ENCODE peak calls at places on chromosomes 5 and 9, in ten cellular contexts. U, P, H, E, I, N, V, Z, F and D are unnamed samples.

GRCh38 chr9:87180846-87181245 is 233.5 kb upstream of the GAS1 start:
- DNase-seq in F (no peak), Z (no peak), H (no peak), U (no peak), N (no peak), P (no peak), I (no peak), E (no peak), V (no peak), D (no peak)

GRCh38 chr5:143106175-143106574 is 297.3 kb downstream of the NR3C1 start:
- DNase-seq in I (no peak), E (no peak), N (no peak), F (no peak), Z (peak), P (peak), V (no peak), U (no peak), H (peak), D (no peak)

GRCh38 chr9:138017200-138017599 is 139.6 kb downstream of the CACNA1B start:
- DNase-seq in I (no peak), E (no peak), P (no peak), V (no peak), N (peak), U (no peak), Z (no peak), H (no peak), F (no peak), D (no peak)

GRCh38 chr9:35829764-35830096 is 702 bp downstream of the TMEM8B start:
- DNase-seq in P (no peak), E (no peak), F (no peak), V (no peak), H (no peak), I (no peak), N (no peak), Z (no peak), U (no peak), D (no peak)

GRCh38 chr5:67297802-67298532 is 101.4 kb upstream of the CD180 start:
- DNase-seq in Z (no peak), N (no peak), P (no peak), E (no peak), F (no peak), H (no peak), V (no peak), U (no peak), I (no peak), D (no peak)

GRCh38 chr5:53739111-53739510 is 178.7 kb downstream of the NDUFS4 start:
- DNase-seq in Z (no peak), N (no peak), U (no peak), V (no peak), E (no peak), H (peak), F (no peak), I (no peak), P (no peak), D (no peak)

GRCh38 chr9:84166828-84167400 is 173.6 kb downstream of the SLC28A3 start:
- DNase-seq in N (no peak), P (no peak), I (no peak), Z (no peak), E (no peak), V (no peak), U (no peak), F (no peak), H (no peak), D (no peak)

GRCh38 chr9:3331801-3332200 is 194.0 kb downstream of the RFX3 start:
- DNase-seq in Z (peak), H (no peak), I (no peak), F (no peak), N (peak), P (no peak), V (no peak), U (peak), E (no peak), D (no peak)

GRCh38 chr9:85420750-85421149 is 321.0 kb downstream of the AGTPBP1 start:
- DNase-seq in I (no peak), P (no peak), U (no peak), H (no peak), N (peak), E (no peak), F (no peak), V (no peak), Z (peak), D (no peak)

GRCh38 chr5:1735320-1735970 is 64.2 kb downstream of the MRPL36 start:
- DNase-seq in E (no peak), V (no peak), P (no peak), N (no peak), F (no peak), Z (no peak), H (no peak), U (no peak), I (no peak), D (no peak)

GRCh38 chr9:128927731-128928411 is 7.1 kb downstream of the PHYHD1 start:
- DNase-seq in I (peak), P (no peak), N (peak), V (peak), E (peak), F (peak), H (no peak), Z (peak), U (no peak), D (peak)